ENCODE peak calls at places on chromosomes 6 and 20, in nine cellular contexts. One of them, this sample, is unnamed.

GRCh38 chr6:134539865-134540323 is 222.0 kb upstream of the SGK1 start:
- DNase-seq in endothelial cell of umbilical vein: no peak
- DNase-seq in vagina: no peak
- DNase-seq in adrenal gland: peak; percentile 43
- DNase-seq in IMR-90: no peak
- DNase-seq in Panc1: no peak
- DNase-seq in left lung: no peak
- DNase-seq in left ventricle myocardium inferior: no peak
- DNase-seq in transverse colon: no peak
- DNase-seq in this sample: no peak

GRCh38 chr20:43899274-43899878 is 15.3 kb upstream of the TOX2 start:
- DNase-seq in IMR-90: no peak
- DNase-seq in vagina: no peak
- DNase-seq in adrenal gland: no peak
- DNase-seq in left lung: no peak
- DNase-seq in transverse colon: no peak
- DNase-seq in left ventricle myocardium inferior: no peak
- DNase-seq in endothelial cell of umbilical vein: no peak
- DNase-seq in Panc1: no peak
- DNase-seq in this sample: no peak

GRCh38 chr6:97085772-97086171 is 161.2 kb downstream of the KLHL32 start:
- DNase-seq in vagina: no peak
- DNase-seq in IMR-90: peak; percentile 19
- DNase-seq in left ventricle myocardium inferior: no peak
- DNase-seq in Panc1: no peak
- DNase-seq in left lung: no peak
- DNase-seq in endothelial cell of umbilical vein: no peak
- DNase-seq in adrenal gland: no peak
- DNase-seq in transverse colon: no peak
- DNase-seq in this sample: no peak

GRCh38 chr6:155267411-155267810 is 3.6 kb downstream of the CLDN20 start:
- DNase-seq in endothelial cell of umbilical vein: no peak
- DNase-seq in Panc1: no peak
- DNase-seq in left lung: no peak
- DNase-seq in vagina: no peak
- DNase-seq in adrenal gland: no peak
- DNase-seq in transverse colon: no peak
- DNase-seq in IMR-90: no peak
- DNase-seq in left ventricle myocardium inferior: no peak
- DNase-seq in this sample: no peak

GRCh38 chr6:52575490-52575868 is 1.4 kb downstream of the TRAM2 start:
- DNase-seq in transverse colon: no peak
- DNase-seq in vagina: no peak
- DNase-seq in IMR-90: no peak
- DNase-seq in left ventricle myocardium inferior: no peak
- DNase-seq in left lung: no peak
- DNase-seq in Panc1: no peak
- DNase-seq in endothelial cell of umbilical vein: peak; percentile 48
- DNase-seq in adrenal gland: no peak
- DNase-seq in this sample: no peak

GRCh38 chr20:47143658-47144057 is 212.8 kb downstream of the ZMYND8 start:
- DNase-seq in endothelial cell of umbilical vein: no peak
- DNase-seq in left ventricle myocardium inferior: no peak
- DNase-seq in IMR-90: no peak
- DNase-seq in Panc1: no peak
- DNase-seq in left lung: no peak
- DNase-seq in adrenal gland: no peak
- DNase-seq in transverse colon: no peak
- DNase-seq in vagina: no peak
- DNase-seq in this sample: no peak

GRCh38 chr20:17655865-17656489 is 26.1 kb downstream of the RRBP1 start:
- DNase-seq in endothelial cell of umbilical vein: no peak
- DNase-seq in transverse colon: no peak
- DNase-seq in IMR-90: peak; percentile 67
- DNase-seq in left lung: no peak
- DNase-seq in adrenal gland: no peak
- DNase-seq in vagina: no peak
- DNase-seq in left ventricle myocardium inferior: no peak
- DNase-seq in Panc1: no peak
- DNase-seq in this sample: no peak

GRCh38 chr6:6366778-6367177 is 46.3 kb upstream of the F13A1 start:
- DNase-seq in left lung: no peak
- DNase-seq in transverse colon: no peak
- DNase-seq in adrenal gland: no peak
- DNase-seq in IMR-90: no peak
- DNase-seq in endothelial cell of umbilical vein: no peak
- DNase-seq in Panc1: no peak
- DNase-seq in vagina: no peak
- DNase-seq in left ventricle myocardium inferior: no peak
- DNase-seq in this sample: no peak

GRCh38 chr20:59422911-59423520 is 122.6 kb downstream of the EDN3 start:
- DNase-seq in left lung: no peak
- DNase-seq in left ventricle myocardium inferior: no peak
- DNase-seq in vagina: no peak
- DNase-seq in IMR-90: no peak
- DNase-seq in transverse colon: no peak
- DNase-seq in endothelial cell of umbilical vein: no peak
- DNase-seq in adrenal gland: no peak
- DNase-seq in Panc1: no peak
- DNase-seq in this sample: no peak

GRCh38 chr6:112432853-112433252 is 85.7 kb downstream of the RFPL4B start:
- DNase-seq in left lung: no peak
- DNase-seq in transverse colon: no peak
- DNase-seq in adrenal gland: no peak
- DNase-seq in Panc1: no peak
- DNase-seq in left ventricle myocardium inferior: no peak
- DNase-seq in endothelial cell of umbilical vein: no peak
- DNase-seq in vagina: no peak
- DNase-seq in IMR-90: peak; percentile 21
- DNase-seq in this sample: no peak

GRCh38 chr20:47453167-47453782 is 48.4 kb upstream of the NCOA3 start:
- DNase-seq in Panc1: peak; percentile 68
- DNase-seq in left lung: no peak
- DNase-seq in transverse colon: peak; percentile 40
- DNase-seq in IMR-90: peak; percentile 93
- DNase-seq in vagina: no peak
- DNase-seq in adrenal gland: no peak
- DNase-seq in endothelial cell of umbilical vein: peak; percentile 39
- DNase-seq in left ventricle myocardium inferior: no peak
- DNase-seq in this sample: no peak

GRCh38 chr6:44248579-44248978 is 1.7 kb downstream of the HSP90AB1 start:
- DNase-seq in endothelial cell of umbilical vein: no peak
- DNase-seq in left ventricle myocardium inferior: no peak
- DNase-seq in vagina: no peak
- DNase-seq in left lung: no peak
- DNase-seq in Panc1: no peak
- DNase-seq in transverse colon: no peak
- DNase-seq in adrenal gland: no peak
- DNase-seq in IMR-90: no peak
- DNase-seq in this sample: no peak

GRCh38 chr6:44247338-44248302 is 719 bp downstream of the HSP90AB1 start:
- DNase-seq in Panc1: no peak
- DNase-seq in vagina: no peak
- DNase-seq in transverse colon: peak; percentile 78
- DNase-seq in left ventricle myocardium inferior: peak; percentile 66
- DNase-seq in adrenal gland: peak; percentile 90
- DNase-seq in endothelial cell of umbilical vein: peak; percentile 66
- DNase-seq in IMR-90: peak; percentile 38
- DNase-seq in left lung: peak; percentile 82
- DNase-seq in this sample: peak; percentile 76

GRCh38 chr6:44245912-44246662 is 814 bp upstream of the HSP90AB1 start:
- DNase-seq in Panc1: no peak
- DNase-seq in IMR-90: peak; percentile 81
- DNase-seq in left ventricle myocardium inferior: peak; percentile 95
- DNase-seq in endothelial cell of umbilical vein: peak; percentile 83
- DNase-seq in left lung: peak; percentile 93
- DNase-seq in adrenal gland: peak; percentile 92
- DNase-seq in transverse colon: peak; percentile 91
- DNase-seq in vagina: no peak
- DNase-seq in this sample: peak; percentile 95

GRCh38 chr6:44245391-44245911 is 1.4 kb upstream of the HSP90AB1 start:
- DNase-seq in Panc1: no peak
- DNase-seq in left lung: no peak
- DNase-seq in adrenal gland: no peak
- DNase-seq in transverse colon: no peak
- DNase-seq in left ventricle myocardium inferior: no peak
- DNase-seq in vagina: no peak
- DNase-seq in IMR-90: no peak
- DNase-seq in endothelial cell of umbilical vein: no peak
- DNase-seq in this sample: no peak

DNA sequence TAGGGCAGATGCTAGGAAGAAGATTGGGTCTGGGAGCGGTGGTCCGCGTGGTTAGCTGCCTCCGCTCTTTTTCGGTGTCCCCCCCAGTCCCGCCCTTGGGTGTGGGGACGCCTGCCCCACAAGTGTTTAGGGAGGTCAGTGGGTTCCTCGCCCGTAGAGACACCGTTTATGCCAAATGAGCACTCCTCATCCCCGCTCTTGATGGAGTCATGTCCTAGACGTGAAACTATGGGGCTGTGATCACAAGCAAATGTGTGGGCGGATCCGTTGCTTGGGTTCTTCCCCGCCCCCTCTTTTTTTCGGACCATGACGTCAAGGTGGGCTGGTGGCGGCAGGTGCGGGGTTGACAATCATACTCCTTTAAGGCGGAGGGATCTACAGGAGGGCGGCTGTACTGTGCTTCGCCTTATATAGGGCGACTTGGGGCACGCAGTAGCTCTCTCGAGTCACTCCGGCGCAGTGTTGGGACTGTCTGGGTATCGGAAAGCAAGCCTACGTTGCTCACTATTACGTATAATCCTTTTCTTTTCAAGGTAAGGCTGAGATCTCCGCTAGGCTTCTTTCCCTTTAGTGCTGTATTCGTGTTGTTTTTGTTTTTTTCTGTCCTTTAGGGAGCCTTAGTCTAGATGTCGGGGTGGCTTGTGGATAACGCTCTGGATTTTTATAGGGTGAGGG is at the start of gene HSP90AB1:
- DNase-seq in left ventricle myocardium inferior: peak; percentile 94
- DNase-seq in endothelial cell of umbilical vein: peak; percentile 98
- DNase-seq in transverse colon: peak; percentile 98
- DNase-seq in left lung: peak; percentile 96
- DNase-seq in vagina: no peak
- DNase-seq in Panc1: peak; percentile 96
- DNase-seq in IMR-90: peak; percentile 98
- DNase-seq in adrenal gland: peak; percentile 98
- DNase-seq in this sample: peak; percentile 93
- H3K4me3 ChIP-seq in left ventricle myocardium inferior: peak within 1 kb of the TSS; percentile 96
- H3K4me3 ChIP-seq in endothelial cell of umbilical vein: peak within 1 kb of the TSS; percentile 76
- H3K4me3 ChIP-seq in transverse colon: peak within 1 kb of the TSS; percentile 98
- H3K4me3 ChIP-seq in left lung: peak within 1 kb of the TSS; percentile 88
- H3K4me3 ChIP-seq in vagina: peak within 1 kb of the TSS; percentile 97
- H3K4me3 ChIP-seq in Panc1: peak within 1 kb of the TSS; percentile 100
- H3K4me3 ChIP-seq in IMR-90: peak within 1 kb of the TSS; percentile 85
- H3K4me3 ChIP-seq in adrenal gland: peak within 1 kb of the TSS; percentile 93
- H3K4me3 ChIP-seq in this sample: peak within 1 kb of the TSS; percentile 86

DNA sequence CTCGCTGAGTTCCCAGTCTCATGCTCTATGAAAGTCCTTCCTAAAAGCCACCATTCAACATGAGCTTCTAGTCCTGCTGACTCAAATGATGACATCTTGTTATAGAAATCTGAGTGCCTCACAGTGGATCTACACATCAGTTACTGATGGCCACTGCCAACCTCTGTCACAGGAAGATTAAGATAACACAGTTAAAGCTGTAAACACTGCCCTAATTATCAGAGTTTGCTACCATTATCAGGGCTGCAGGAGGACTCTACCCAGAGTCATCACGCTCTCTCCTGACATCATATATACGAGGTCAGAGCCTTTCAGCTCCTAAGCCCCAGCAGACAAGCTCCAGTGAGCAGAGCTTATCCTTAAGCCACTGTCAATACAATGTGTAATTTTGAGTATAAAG is 63.2 kb downstream of the HIVEP2 start:
- DNase-seq in vagina: no peak
- DNase-seq in left ventricle myocardium inferior: no peak
- DNase-seq in adrenal gland: no peak
- DNase-seq in IMR-90: peak; percentile 37
- DNase-seq in Panc1: no peak
- DNase-seq in transverse colon: no peak
- DNase-seq in left lung: no peak
- DNase-seq in endothelial cell of umbilical vein: no peak
- DNase-seq in this sample: no peak
- H3K4me1 ChIP-seq in vagina: peaks cover 18% of the 10 kb centered on the region
- H3K4me1 ChIP-seq in left ventricle myocardium inferior: peaks cover 63% of the 10 kb centered on the region
- H3K4me1 ChIP-seq in adrenal gland: peaks cover 38% of the 10 kb centered on the region
- H3K4me1 ChIP-seq in IMR-90: peaks cover 9% of the 10 kb centered on the region
- H3K4me1 ChIP-seq in Panc1: peaks cover 20% of the 10 kb centered on the region
- H3K4me1 ChIP-seq in transverse colon: peaks cover 12% of the 10 kb centered on the region
- H3K4me1 ChIP-seq in left lung: peaks cover 8% of the 10 kb centered on the region
- H3K4me1 ChIP-seq in endothelial cell of umbilical vein: peaks cover 14% of the 10 kb centered on the region
- H3K4me1 ChIP-seq in this sample: peaks cover 2% of the 10 kb centered on the region

GRCh38 chr20:53737404-53738038 is 143.9 kb upstream of the ZNF217 start:
- DNase-seq in left ventricle myocardium inferior: no peak
- DNase-seq in IMR-90: no peak
- DNase-seq in left lung: no peak
- DNase-seq in endothelial cell of umbilical vein: peak; percentile 13
- DNase-seq in Panc1: no peak
- DNase-seq in adrenal gland: no peak
- DNase-seq in vagina: no peak
- DNase-seq in transverse colon: no peak
- DNase-seq in this sample: no peak

GRCh38 chr20:53736757-53737403 is 143.2 kb upstream of the ZNF217 start:
- DNase-seq in adrenal gland: no peak
- DNase-seq in endothelial cell of umbilical vein: peak; percentile 14
- DNase-seq in transverse colon: no peak
- DNase-seq in Panc1: peak; percentile 57
- DNase-seq in vagina: no peak
- DNase-seq in left ventricle myocardium inferior: no peak
- DNase-seq in IMR-90: peak; percentile 49
- DNase-seq in left lung: no peak
- DNase-seq in this sample: no peak

GRCh38 chr20:53738039-53738944 is 144.7 kb upstream of the ZNF217 start:
- DNase-seq in Panc1: peak; percentile 88
- DNase-seq in endothelial cell of umbilical vein: no peak
- DNase-seq in vagina: no peak
- DNase-seq in adrenal gland: peak; percentile 59
- DNase-seq in IMR-90: peak; percentile 90
- DNase-seq in transverse colon: peak; percentile 47
- DNase-seq in left ventricle myocardium inferior: peak; percentile 54
- DNase-seq in left lung: peak; percentile 75
- DNase-seq in this sample: peak; percentile 28

GRCh38 chr20:53739799-53740785 is 146.5 kb upstream of the ZNF217 start:
- DNase-seq in endothelial cell of umbilical vein: no peak
- DNase-seq in Panc1: peak; percentile 52
- DNase-seq in adrenal gland: no peak
- DNase-seq in left lung: no peak
- DNase-seq in left ventricle myocardium inferior: no peak
- DNase-seq in IMR-90: peak; percentile 44
- DNase-seq in vagina: no peak
- DNase-seq in transverse colon: no peak
- DNase-seq in this sample: no peak

GRCh38 chr20:53738945-53739798 is 145.5 kb upstream of the ZNF217 start:
- DNase-seq in vagina: no peak
- DNase-seq in adrenal gland: no peak
- DNase-seq in transverse colon: no peak
- DNase-seq in left ventricle myocardium inferior: no peak
- DNase-seq in Panc1: peak; percentile 64
- DNase-seq in endothelial cell of umbilical vein: no peak
- DNase-seq in left lung: no peak
- DNase-seq in IMR-90: no peak
- DNase-seq in this sample: no peak
- H3K4me3 ChIP-seq in vagina: peak overlapping the region; percentile 10
- H3K4me3 ChIP-seq in adrenal gland: no peak overlapping the region
- H3K4me3 ChIP-seq in transverse colon: no peak overlapping the region
- H3K4me3 ChIP-seq in left ventricle myocardium inferior: peak overlapping the region; percentile 46
- H3K4me3 ChIP-seq in Panc1: peak overlapping the region; percentile 3
- H3K4me3 ChIP-seq in endothelial cell of umbilical vein: no peak overlapping the region
- H3K4me3 ChIP-seq in left lung: no peak overlapping the region
- H3K4me3 ChIP-seq in IMR-90: peak overlapping the region; percentile 22
- H3K4me3 ChIP-seq in this sample: no peak overlapping the region

GRCh38 chr6:56400273-56400672 is 152.9 kb upstream of the COL21A1 start:
- DNase-seq in vagina: no peak
- DNase-seq in Panc1: no peak
- DNase-seq in endothelial cell of umbilical vein: no peak
- DNase-seq in transverse colon: no peak
- DNase-seq in adrenal gland: no peak
- DNase-seq in left ventricle myocardium inferior: no peak
- DNase-seq in left lung: no peak
- DNase-seq in IMR-90: no peak
- DNase-seq in this sample: no peak
- H3K4me1 ChIP-seq in vagina: no peaks in the 10 kb centered on the region
- H3K4me1 ChIP-seq in Panc1: no peaks in the 10 kb centered on the region
- H3K4me1 ChIP-seq in endothelial cell of umbilical vein: no peaks in the 10 kb centered on the region
- H3K4me1 ChIP-seq in transverse colon: no peaks in the 10 kb centered on the region
- H3K4me1 ChIP-seq in adrenal gland: peaks cover 9% of the 10 kb centered on the region
- H3K4me1 ChIP-seq in left ventricle myocardium inferior: peaks cover 15% of the 10 kb centered on the region
- H3K4me1 ChIP-seq in left lung: peaks cover 9% of the 10 kb centered on the region
- H3K4me1 ChIP-seq in IMR-90: peaks cover 1% of the 10 kb centered on the region
- H3K4me1 ChIP-seq in this sample: peaks cover 2% of the 10 kb centered on the region